ENCODE peak calls at places on chromosomes 7 and 10, in four cellular contexts. V is stimulated activated CD4-positive, alpha-beta T cell treated with anti-CD3 and anti-CD28 coated beads, Interleukin-1b, Interleukin-23, amount 100 ng/mL, for 24 hours; H is activated T-cell treated with anti-CD3 and anti-CD28 coated beads, Interleukin-2, amount 50 U/mL, for 24 hours; A is stimulated activated CD8-positive, alpha-beta memory T cell treated with anti-CD3 and anti-CD28 coated beads, Interleukin-15, amount 100 ng/mL, for 1 hour. Y is an unnamed sample.

GRCh38 chr7:22715969-22716368 is 11.0 kb upstream of the IL6 start:
- DNase-seq in A (no peak), H (no peak), V (no peak), Y (no peak)

GRCh38 chr7:36642010-36642409 is 82.3 kb downstream of the AOAH start:
- DNase-seq in H (no peak), A (no peak), V (no peak), Y (no peak)

GRCh38 chr7:75028299-75028698 is 45.3 kb downstream of the RCC1L start:
- DNase-seq in V (no peak), A (no peak), H (no peak), Y (no peak)

GRCh38 chr7:1675036-1675671 is 5.1 kb downstream of the ELFN1 start:
- DNase-seq in V (no peak), H (peak; percentile 15), A (no peak), Y (no peak)

GRCh38 chr10:125159932-125160855 is at the start of gene CTBP2:
- DNase-seq in A (no peak), H (no peak), V (no peak), Y (no peak)

GRCh38 chr10:109127363-109127762 is 795.9 kb downstream of the XPNPEP1 start:
- DNase-seq in H (no peak), V (no peak), A (no peak), Y (no peak)

GRCh38 chr10:34111179-34111578 is 703.9 kb downstream of the PARD3 start:
- DNase-seq in A (no peak), V (no peak), H (no peak), Y (no peak)

GRCh38 chr10:49235392-49235791 is 47.2 kb upstream of the TMEM273 start:
- DNase-seq in V (no peak), H (no peak), A (no peak), Y (no peak)

GRCh38 chr10:71605263-71605962 is 114.2 kb downstream of the C10orf105 start:
- DNase-seq in A (no peak), H (no peak), V (no peak), Y (no peak)